ENCODE peak calls at places on chromosomes 12 and 14, in eight cellular contexts. G is right atrium auricular region, F is IMR-90, U is ascending aorta, Z is heart right ventricle, R is body of pancreas, Y is fibroblast of lung, E is A549. K is an unnamed sample. For H3K9me3, the result is how much of the 10 kb centered on the place peaks cover.

GRCh38 chr14:99774526-99775307 is 18.5 kb upstream of the EML1 start:
- DNase-seq in Y (peak), E (no peak), R (peak), F (peak), G (peak), Z (peak), U (peak), K (no peak)

GRCh38 chr12:72493390-72493789 is 221.2 kb downstream of the TRHDE start:
- DNase-seq in Y (peak), U (no peak), E (no peak), Z (no peak), R (no peak), G (no peak), F (peak), K (no peak)

GRCh38 chr12:107513636-107514400 is 171.8 kb upstream of the PWP1 start:
- DNase-seq in U (no peak), R (no peak), G (no peak), E (no peak), F (no peak), Z (no peak), Y (no peak), K (peak)

GRCh38 chr12:50842637-50843493 is at the start of gene TMPRSS12:
- DNase-seq in G (no peak), U (no peak), F (no peak), Y (no peak), E (no peak), Z (peak), R (peak), K (no peak)

GRCh38 chr14:77220246-77221017 is 38.8 kb downstream of the TMEM63C start:
- DNase-seq in Y (no peak), F (no peak), E (no peak), G (no peak), Z (no peak), U (no peak), R (no peak), K (no peak)

GRCh38 chr14:74213907-74214803 is 25.1 kb upstream of the VSX2 start:
- DNase-seq in R (no peak), E (no peak), Y (no peak), Z (no peak), U (no peak), G (no peak), F (no peak), K (no peak)

GRCh38 chr12:93325855-93326254 is 51.9 kb upstream of the NUDT4 start:
- DNase-seq in F (peak), Z (no peak), U (no peak), E (no peak), R (no peak), G (no peak), Y (peak), K (no peak)

GRCh38 chr14:95183532-95184412 is 26.4 kb upstream of the DICER1 start:
- DNase-seq in Z (no peak), E (no peak), G (no peak), U (no peak), F (no peak), R (no peak), Y (peak), K (no peak)

GRCh38 chr12:34300376-34301250 is 278.3 kb downstream of the ALG10 start:
- DNase-seq in R (no peak), Z (no peak), Y (no peak), U (no peak), F (no peak), G (no peak), E (no peak), K (no peak)

GRCh38 chr12:34302131-34302885 is 280.0 kb downstream of the ALG10 start:
- DNase-seq in G (no peak), Y (no peak), U (no peak), F (no peak), R (no peak), Z (no peak), E (no peak), K (no peak)

GRCh38 chr12:34299802-34300193 is 277.5 kb downstream of the ALG10 start:
- DNase-seq in F (no peak), R (no peak), Z (peak), G (no peak), Y (no peak), U (no peak), E (no peak), K (no peak)

GRCh38 chr12:34303091-34303870 is 281.0 kb downstream of the ALG10 start:
- DNase-seq in Y (no peak), F (no peak), U (no peak), E (no peak), Z (no peak), G (no peak), R (no peak), K (no peak)

DNA sequence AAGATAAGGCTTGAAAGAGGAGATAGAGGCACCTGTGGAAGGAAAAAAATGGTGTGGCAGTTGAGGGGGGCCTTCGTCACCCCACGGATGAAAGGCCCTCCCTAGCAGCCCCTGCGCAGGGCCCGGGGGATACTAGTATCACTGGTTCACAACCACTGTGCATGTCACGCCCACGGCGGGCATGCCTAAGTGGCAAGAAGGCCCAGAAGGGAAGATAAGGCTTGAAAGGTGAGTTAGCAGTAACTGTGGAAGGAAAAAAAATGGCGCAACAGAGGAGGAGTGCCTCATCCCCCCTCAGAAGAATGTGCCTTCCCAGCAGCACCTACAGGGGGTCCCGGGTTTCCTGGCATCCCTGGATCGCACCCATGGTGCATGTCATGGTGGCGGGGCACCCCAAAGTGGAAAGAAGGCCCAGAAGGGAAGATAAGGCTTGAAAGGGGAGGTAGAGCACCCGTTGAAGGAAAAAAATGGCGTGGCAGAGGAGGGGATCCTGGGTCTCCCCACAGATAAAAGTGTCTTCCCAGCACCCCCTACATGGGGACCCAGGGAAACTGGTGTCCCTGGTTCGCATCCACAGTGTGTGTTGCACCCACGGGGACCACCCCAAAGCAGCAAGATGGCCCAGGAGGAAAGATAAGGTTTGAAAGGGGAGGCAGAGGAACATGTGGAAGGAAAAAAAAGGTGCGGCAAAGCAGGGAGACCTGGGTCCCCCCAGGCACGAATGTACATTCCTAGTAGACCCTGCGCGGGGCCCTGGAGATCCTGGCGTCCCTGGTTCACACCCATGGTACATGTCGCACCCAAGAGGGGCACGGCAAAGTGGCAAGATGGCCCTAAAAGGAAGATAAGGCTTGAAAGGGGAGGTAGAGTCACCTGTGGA is 279.2 kb downstream of the ALG10 start:
- DNase-seq in E (no peak), G (no peak), F (no peak), Z (no peak), R (no peak), U (no peak), Y (no peak), K (no peak)
- H3K9me3 ChIP-seq in E (under half), G (under half), F (half or more), Z (under half), R (under half), U (under half), Y (under half), K (under half)

DNA sequence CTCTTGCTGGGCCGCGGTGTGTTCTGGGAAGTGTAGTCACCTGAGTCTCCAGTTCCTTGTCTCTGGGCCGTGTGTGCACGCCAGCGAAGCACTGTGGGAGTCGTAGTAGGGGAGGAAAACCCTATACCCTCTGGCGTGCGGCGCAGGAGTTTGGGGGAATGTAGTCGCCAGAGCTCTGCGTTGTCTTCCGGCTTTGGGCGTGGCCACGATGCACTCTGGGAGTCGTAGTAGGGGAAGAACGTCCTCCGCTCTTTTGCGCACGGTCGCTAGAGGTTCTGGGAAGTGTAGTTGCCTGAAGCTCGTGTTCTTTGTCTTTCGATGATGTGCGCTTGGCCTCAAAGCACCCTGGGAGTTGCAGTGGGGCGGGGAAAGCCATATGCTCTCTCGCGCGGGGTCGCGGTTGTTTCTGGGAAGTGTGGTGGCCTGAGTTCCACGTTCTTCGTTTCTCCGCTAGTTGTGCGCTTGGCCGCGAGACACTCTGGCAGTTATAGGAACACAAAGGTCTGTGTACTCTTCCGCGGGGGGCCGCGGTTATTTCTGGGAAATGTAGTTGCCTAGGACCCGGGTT is 588 bp upstream of the ZNF140 start:
- DNase-seq in R (peak), Y (peak), Z (peak), F (peak), E (peak), G (peak), U (peak), K (peak)
- H3K9me3 ChIP-seq in R (under half), Y (under half), Z (half or more), F (under half), E (half or more), G (under half), U (half or more), K (half or more)

DNA sequence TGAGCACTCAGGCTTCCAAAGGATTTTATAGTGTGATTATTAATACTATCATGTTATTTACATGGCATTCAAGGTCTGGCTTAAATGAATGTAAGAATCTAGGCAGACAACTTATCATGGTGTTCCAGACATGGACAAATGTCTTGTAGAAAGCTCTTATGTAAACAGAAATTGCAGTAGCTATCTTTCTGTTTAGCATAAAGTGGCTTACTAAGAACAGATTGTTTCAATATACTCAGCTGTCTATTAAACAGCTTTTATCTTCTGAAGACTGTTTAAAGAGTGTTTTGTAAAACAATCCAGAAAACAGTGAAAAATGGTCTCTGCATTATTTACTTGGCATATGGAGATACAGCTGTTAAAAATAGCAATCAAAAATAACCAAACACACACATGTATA is 1061.8 kb upstream of the SEL1L start:
- DNase-seq in U (no peak), F (no peak), Y (no peak), E (no peak), R (no peak), G (no peak), Z (no peak), K (no peak)
- H3K9me3 ChIP-seq in U (under half), F (under half), Y (under half), E (under half), R (under half), G (under half), Z (under half), K (under half)

GRCh38 chr12:7169951-7170350 is 19.5 kb upstream of the PEX5 start:
- DNase-seq in Z (no peak), E (no peak), Y (no peak), G (no peak), R (no peak), U (no peak), F (no peak), K (no peak)
- H3K9me3 ChIP-seq in Z (under half), E (half or more), Y (under half), G (under half), R (under half), U (under half), F (under half), K (under half)

GRCh38 chr14:29897181-29897580 is 30.5 kb downstream of the PRKD1 start:
- DNase-seq in G (no peak), R (no peak), U (no peak), E (no peak), Z (no peak), F (no peak), Y (no peak), K (no peak)
- H3K9me3 ChIP-seq in G (under half), R (under half), U (under half), E (under half), Z (under half), F (under half), Y (under half), K (under half)